ENCODE peak calls at places on chromosomes 16 and 17, in nine cellular contexts. One of them, this sample, is unnamed.

GRCh38 chr16:72189865-72190371 is 18.0 kb upstream of the PMFBP1 start:
- DNase-seq in sciatic nerve: no peak
- DNase-seq in stimulated activated CD8-positive, alpha-beta memory T cell treated with anti-CD3 and anti-CD28 coated beads, Interleukin-7, amount 100 ng/mL, for 1 hour: no peak
- DNase-seq in fibroblast of the conjunctiva: peak
- DNase-seq in H9: no peak
- DNase-seq in cardiac fibroblast: peak
- DNase-seq in endothelial cell: no peak
- DNase-seq in ELR: peak
- DNase-seq in adrenal gland: peak
- DNase-seq in this sample: no peak

GRCh38 chr17:81400154-81400938 is 5.1 kb downstream of the BAHCC1 start:
- DNase-seq in stimulated activated CD8-positive, alpha-beta memory T cell treated with anti-CD3 and anti-CD28 coated beads, Interleukin-7, amount 100 ng/mL, for 1 hour: no peak
- DNase-seq in adrenal gland: no peak
- DNase-seq in ELR: peak
- DNase-seq in sciatic nerve: no peak
- DNase-seq in cardiac fibroblast: peak
- DNase-seq in fibroblast of the conjunctiva: no peak
- DNase-seq in endothelial cell: no peak
- DNase-seq in H9: peak
- DNase-seq in this sample: no peak

GRCh38 chr16:85927326-85927725 is 28.4 kb downstream of the IRF8 start:
- DNase-seq in stimulated activated CD8-positive, alpha-beta memory T cell treated with anti-CD3 and anti-CD28 coated beads, Interleukin-7, amount 100 ng/mL, for 1 hour: no peak
- DNase-seq in sciatic nerve: no peak
- DNase-seq in cardiac fibroblast: no peak
- DNase-seq in H9: no peak
- DNase-seq in adrenal gland: no peak
- DNase-seq in ELR: no peak
- DNase-seq in endothelial cell: no peak
- DNase-seq in fibroblast of the conjunctiva: no peak
- DNase-seq in this sample: no peak

GRCh38 chr17:9239260-9239820 is 218.0 kb downstream of the NTN1 start:
- DNase-seq in endothelial cell: peak
- DNase-seq in ELR: no peak
- DNase-seq in cardiac fibroblast: no peak
- DNase-seq in stimulated activated CD8-positive, alpha-beta memory T cell treated with anti-CD3 and anti-CD28 coated beads, Interleukin-7, amount 100 ng/mL, for 1 hour: no peak
- DNase-seq in H9: peak
- DNase-seq in sciatic nerve: no peak
- DNase-seq in fibroblast of the conjunctiva: no peak
- DNase-seq in adrenal gland: peak
- DNase-seq in this sample: no peak

GRCh38 chr17:50953831-50954601 is 87.9 kb upstream of the TOB1 start:
- DNase-seq in endothelial cell: peak
- DNase-seq in ELR: no peak
- DNase-seq in cardiac fibroblast: peak
- DNase-seq in sciatic nerve: no peak
- DNase-seq in H9: peak
- DNase-seq in stimulated activated CD8-positive, alpha-beta memory T cell treated with anti-CD3 and anti-CD28 coated beads, Interleukin-7, amount 100 ng/mL, for 1 hour: no peak
- DNase-seq in adrenal gland: peak
- DNase-seq in fibroblast of the conjunctiva: peak
- DNase-seq in this sample: no peak

GRCh38 chr17:80005360-80006338 is 30.0 kb downstream of the TBC1D16 start:
- DNase-seq in cardiac fibroblast: peak
- DNase-seq in fibroblast of the conjunctiva: no peak
- DNase-seq in sciatic nerve: peak
- DNase-seq in stimulated activated CD8-positive, alpha-beta memory T cell treated with anti-CD3 and anti-CD28 coated beads, Interleukin-7, amount 100 ng/mL, for 1 hour: peak
- DNase-seq in H9: peak
- DNase-seq in endothelial cell: peak
- DNase-seq in adrenal gland: peak
- DNase-seq in ELR: peak
- DNase-seq in this sample: no peak

GRCh38 chr17:11996722-11997146 is 541 bp downstream of the ZNF18 start:
- DNase-seq in fibroblast of the conjunctiva: no peak
- DNase-seq in adrenal gland: no peak
- DNase-seq in cardiac fibroblast: peak
- DNase-seq in ELR: peak
- DNase-seq in sciatic nerve: no peak
- DNase-seq in stimulated activated CD8-positive, alpha-beta memory T cell treated with anti-CD3 and anti-CD28 coated beads, Interleukin-7, amount 100 ng/mL, for 1 hour: peak
- DNase-seq in H9: no peak
- DNase-seq in endothelial cell: no peak
- DNase-seq in this sample: no peak

GRCh38 chr17:72969293-72969692 is 123.2 kb downstream of the SLC39A11 start:
- DNase-seq in stimulated activated CD8-positive, alpha-beta memory T cell treated with anti-CD3 and anti-CD28 coated beads, Interleukin-7, amount 100 ng/mL, for 1 hour: no peak
- DNase-seq in endothelial cell: no peak
- DNase-seq in H9: no peak
- DNase-seq in fibroblast of the conjunctiva: no peak
- DNase-seq in sciatic nerve: no peak
- DNase-seq in adrenal gland: no peak
- DNase-seq in cardiac fibroblast: no peak
- DNase-seq in ELR: no peak
- DNase-seq in this sample: no peak

GRCh38 chr17:67218385-67218950 is 26.5 kb downstream of the HELZ start:
- DNase-seq in cardiac fibroblast: peak
- DNase-seq in stimulated activated CD8-positive, alpha-beta memory T cell treated with anti-CD3 and anti-CD28 coated beads, Interleukin-7, amount 100 ng/mL, for 1 hour: no peak
- DNase-seq in sciatic nerve: no peak
- DNase-seq in fibroblast of the conjunctiva: no peak
- DNase-seq in endothelial cell: no peak
- DNase-seq in ELR: peak
- DNase-seq in adrenal gland: no peak
- DNase-seq in H9: no peak
- DNase-seq in this sample: no peak

GRCh38 chr17:81331527-81332043 is 36.5 kb upstream of the SLC38A10 start:
- DNase-seq in cardiac fibroblast: no peak
- DNase-seq in fibroblast of the conjunctiva: no peak
- DNase-seq in stimulated activated CD8-positive, alpha-beta memory T cell treated with anti-CD3 and anti-CD28 coated beads, Interleukin-7, amount 100 ng/mL, for 1 hour: no peak
- DNase-seq in H9: peak
- DNase-seq in ELR: no peak
- DNase-seq in endothelial cell: no peak
- DNase-seq in sciatic nerve: no peak
- DNase-seq in adrenal gland: no peak
- DNase-seq in this sample: no peak

GRCh38 chr16:24206926-24207325 is 49.2 kb upstream of the CACNG3 start:
- DNase-seq in H9: no peak
- DNase-seq in sciatic nerve: no peak
- DNase-seq in cardiac fibroblast: no peak
- DNase-seq in adrenal gland: no peak
- DNase-seq in ELR: no peak
- DNase-seq in fibroblast of the conjunctiva: no peak
- DNase-seq in endothelial cell: no peak
- DNase-seq in stimulated activated CD8-positive, alpha-beta memory T cell treated with anti-CD3 and anti-CD28 coated beads, Interleukin-7, amount 100 ng/mL, for 1 hour: no peak
- DNase-seq in this sample: no peak

GRCh38 chr16:82016268-82016667 is 5.0 kb upstream of the SDR42E1 start:
- DNase-seq in stimulated activated CD8-positive, alpha-beta memory T cell treated with anti-CD3 and anti-CD28 coated beads, Interleukin-7, amount 100 ng/mL, for 1 hour: no peak
- DNase-seq in ELR: peak
- DNase-seq in adrenal gland: no peak
- DNase-seq in fibroblast of the conjunctiva: peak
- DNase-seq in endothelial cell: peak
- DNase-seq in H9: no peak
- DNase-seq in cardiac fibroblast: peak
- DNase-seq in sciatic nerve: no peak
- DNase-seq in this sample: no peak

GRCh38 chr16:48963306-48963705 is 318.3 kb downstream of the CBLN1 start:
- DNase-seq in fibroblast of the conjunctiva: no peak
- DNase-seq in sciatic nerve: no peak
- DNase-seq in cardiac fibroblast: no peak
- DNase-seq in H9: no peak
- DNase-seq in adrenal gland: no peak
- DNase-seq in stimulated activated CD8-positive, alpha-beta memory T cell treated with anti-CD3 and anti-CD28 coated beads, Interleukin-7, amount 100 ng/mL, for 1 hour: no peak
- DNase-seq in ELR: peak
- DNase-seq in endothelial cell: no peak
- DNase-seq in this sample: no peak

GRCh38 chr16:17362946-17363345 is 107.8 kb downstream of the XYLT1 start:
- DNase-seq in sciatic nerve: no peak
- DNase-seq in stimulated activated CD8-positive, alpha-beta memory T cell treated with anti-CD3 and anti-CD28 coated beads, Interleukin-7, amount 100 ng/mL, for 1 hour: no peak
- DNase-seq in fibroblast of the conjunctiva: no peak
- DNase-seq in cardiac fibroblast: no peak
- DNase-seq in ELR: no peak
- DNase-seq in endothelial cell: no peak
- DNase-seq in H9: no peak
- DNase-seq in adrenal gland: no peak
- DNase-seq in this sample: no peak

GRCh38 chr16:4272114-4272954 is 489 bp downstream of the TFAP4 start:
- DNase-seq in H9: peak
- DNase-seq in adrenal gland: peak
- DNase-seq in endothelial cell: peak
- DNase-seq in stimulated activated CD8-positive, alpha-beta memory T cell treated with anti-CD3 and anti-CD28 coated beads, Interleukin-7, amount 100 ng/mL, for 1 hour: no peak
- DNase-seq in ELR: peak
- DNase-seq in fibroblast of the conjunctiva: no peak
- DNase-seq in cardiac fibroblast: peak
- DNase-seq in sciatic nerve: peak
- DNase-seq in this sample: peak

GRCh38 chr17:80441598-80442304 is 26.8 kb downstream of the ENDOV start:
- DNase-seq in cardiac fibroblast: no peak
- DNase-seq in stimulated activated CD8-positive, alpha-beta memory T cell treated with anti-CD3 and anti-CD28 coated beads, Interleukin-7, amount 100 ng/mL, for 1 hour: no peak
- DNase-seq in sciatic nerve: no peak
- DNase-seq in fibroblast of the conjunctiva: no peak
- DNase-seq in endothelial cell: no peak
- DNase-seq in adrenal gland: no peak
- DNase-seq in ELR: no peak
- DNase-seq in H9: no peak
- DNase-seq in this sample: no peak

GRCh38 chr16:10181196-10182162 is 749 bp downstream of the GRIN2A start:
- DNase-seq in stimulated activated CD8-positive, alpha-beta memory T cell treated with anti-CD3 and anti-CD28 coated beads, Interleukin-7, amount 100 ng/mL, for 1 hour: no peak
- DNase-seq in fibroblast of the conjunctiva: peak
- DNase-seq in sciatic nerve: peak
- DNase-seq in adrenal gland: peak
- DNase-seq in H9: peak
- DNase-seq in endothelial cell: peak
- DNase-seq in cardiac fibroblast: peak
- DNase-seq in ELR: peak
- DNase-seq in this sample: peak

GRCh38 chr17:8223356-8224063 is 13.1 kb upstream of the AURKB start:
- DNase-seq in endothelial cell: peak
- DNase-seq in adrenal gland: peak
- DNase-seq in sciatic nerve: peak
- DNase-seq in stimulated activated CD8-positive, alpha-beta memory T cell treated with anti-CD3 and anti-CD28 coated beads, Interleukin-7, amount 100 ng/mL, for 1 hour: no peak
- DNase-seq in cardiac fibroblast: peak
- DNase-seq in ELR: peak
- DNase-seq in H9: peak
- DNase-seq in fibroblast of the conjunctiva: peak
- DNase-seq in this sample: peak

GRCh38 chr16:55280622-55281021 is 43.4 kb upstream of the IRX6 start:
- DNase-seq in fibroblast of the conjunctiva: peak
- DNase-seq in adrenal gland: no peak
- DNase-seq in stimulated activated CD8-positive, alpha-beta memory T cell treated with anti-CD3 and anti-CD28 coated beads, Interleukin-7, amount 100 ng/mL, for 1 hour: no peak
- DNase-seq in sciatic nerve: no peak
- DNase-seq in cardiac fibroblast: no peak
- DNase-seq in H9: no peak
- DNase-seq in endothelial cell: no peak
- DNase-seq in ELR: no peak
- DNase-seq in this sample: no peak

GRCh38 chr17:62703269-62703775 is 75.9 kb downstream of the MRC2 start:
- DNase-seq in endothelial cell: no peak
- DNase-seq in H9: no peak
- DNase-seq in sciatic nerve: no peak
- DNase-seq in cardiac fibroblast: peak
- DNase-seq in stimulated activated CD8-positive, alpha-beta memory T cell treated with anti-CD3 and anti-CD28 coated beads, Interleukin-7, amount 100 ng/mL, for 1 hour: no peak
- DNase-seq in adrenal gland: no peak
- DNase-seq in ELR: peak
- DNase-seq in fibroblast of the conjunctiva: no peak
- DNase-seq in this sample: no peak

GRCh38 chr17:56674401-56674925 is 81.0 kb downstream of the NOG start:
- DNase-seq in fibroblast of the conjunctiva: no peak
- DNase-seq in ELR: no peak
- DNase-seq in sciatic nerve: no peak
- DNase-seq in endothelial cell: no peak
- DNase-seq in adrenal gland: no peak
- DNase-seq in H9: no peak
- DNase-seq in stimulated activated CD8-positive, alpha-beta memory T cell treated with anti-CD3 and anti-CD28 coated beads, Interleukin-7, amount 100 ng/mL, for 1 hour: no peak
- DNase-seq in cardiac fibroblast: no peak
- DNase-seq in this sample: no peak

GRCh38 chr17:66407864-66408263 is 105.5 kb downstream of the PRKCA start:
- DNase-seq in cardiac fibroblast: no peak
- DNase-seq in adrenal gland: no peak
- DNase-seq in fibroblast of the conjunctiva: no peak
- DNase-seq in sciatic nerve: no peak
- DNase-seq in H9: no peak
- DNase-seq in stimulated activated CD8-positive, alpha-beta memory T cell treated with anti-CD3 and anti-CD28 coated beads, Interleukin-7, amount 100 ng/mL, for 1 hour: no peak
- DNase-seq in endothelial cell: no peak
- DNase-seq in ELR: no peak
- DNase-seq in this sample: no peak

GRCh38 chr17:74677558-74678466 is 34.9 kb downstream of the CD300LF start:
- DNase-seq in cardiac fibroblast: peak
- DNase-seq in endothelial cell: no peak
- DNase-seq in ELR: peak
- DNase-seq in stimulated activated CD8-positive, alpha-beta memory T cell treated with anti-CD3 and anti-CD28 coated beads, Interleukin-7, amount 100 ng/mL, for 1 hour: no peak
- DNase-seq in adrenal gland: no peak
- DNase-seq in fibroblast of the conjunctiva: no peak
- DNase-seq in sciatic nerve: no peak
- DNase-seq in H9: peak
- DNase-seq in this sample: no peak

GRCh38 chr17:80477647-80478478 is 1.5 kb upstream of the NPTX1 start:
- DNase-seq in adrenal gland: peak
- DNase-seq in sciatic nerve: no peak
- DNase-seq in fibroblast of the conjunctiva: no peak
- DNase-seq in H9: peak
- DNase-seq in endothelial cell: peak
- DNase-seq in cardiac fibroblast: peak
- DNase-seq in stimulated activated CD8-positive, alpha-beta memory T cell treated with anti-CD3 and anti-CD28 coated beads, Interleukin-7, amount 100 ng/mL, for 1 hour: no peak
- DNase-seq in ELR: peak
- DNase-seq in this sample: no peak

GRCh38 chr17:59618894-59619312 is 792 bp upstream of the CLTC start:
- DNase-seq in adrenal gland: no peak
- DNase-seq in ELR: peak
- DNase-seq in sciatic nerve: no peak
- DNase-seq in cardiac fibroblast: no peak
- DNase-seq in stimulated activated CD8-positive, alpha-beta memory T cell treated with anti-CD3 and anti-CD28 coated beads, Interleukin-7, amount 100 ng/mL, for 1 hour: no peak
- DNase-seq in fibroblast of the conjunctiva: peak
- DNase-seq in H9: no peak
- DNase-seq in endothelial cell: no peak
- DNase-seq in this sample: no peak

GRCh38 chr16:23452572-23453337 is at the start of gene COG7:
- DNase-seq in stimulated activated CD8-positive, alpha-beta memory T cell treated with anti-CD3 and anti-CD28 coated beads, Interleukin-7, amount 100 ng/mL, for 1 hour: peak
- DNase-seq in H9: peak
- DNase-seq in sciatic nerve: peak
- DNase-seq in adrenal gland: peak
- DNase-seq in endothelial cell: peak
- DNase-seq in ELR: peak
- DNase-seq in fibroblast of the conjunctiva: peak
- DNase-seq in cardiac fibroblast: peak
- DNase-seq in this sample: peak

GRCh38 chr16:28532940-28533647 is 5.7 kb downstream of the NUPR1 start:
- DNase-seq in ELR: no peak
- DNase-seq in H9: no peak
- DNase-seq in endothelial cell: no peak
- DNase-seq in sciatic nerve: no peak
- DNase-seq in adrenal gland: no peak
- DNase-seq in stimulated activated CD8-positive, alpha-beta memory T cell treated with anti-CD3 and anti-CD28 coated beads, Interleukin-7, amount 100 ng/mL, for 1 hour: no peak
- DNase-seq in fibroblast of the conjunctiva: no peak
- DNase-seq in cardiac fibroblast: no peak
- DNase-seq in this sample: no peak

This sample was measured in anterior cingulate cortex.